ENCODE peak calls at places on chromosomes 2 and 18, in five cellular contexts. X is suprapubic skin, M is ovary, R is sigmoid colon, B is A549. C is an unnamed sample.

GRCh38 chr2:222290691-222291484 is 7.9 kb downstream of the PAX3 start:
- DNase-seq in X (no peak), M (no peak), R (no peak), B (peak), C (no peak)

GRCh38 chr2:130824492-130825061 is 12.1 kb upstream of the ARHGEF4 start:
- DNase-seq in X (no peak), M (no peak), R (no peak), B (peak), C (no peak)

GRCh38 chr2:31363956-31364750 is 50.4 kb downstream of the XDH start:
- DNase-seq in X (no peak), M (no peak), R (no peak), B (no peak), C (no peak)

GRCh38 chr18:58225101-58225500 is 181.1 kb downstream of the NEDD4L start:
- DNase-seq in X (no peak), M (no peak), R (no peak), B (no peak), C (no peak)

GRCh38 chr2:105644174-105644980 is 100.3 kb upstream of the NCK2 start:
- DNase-seq in X (no peak), M (no peak), R (no peak), B (peak), C (no peak)

GRCh38 chr18:79791141-79791972 is 6.4 kb upstream of the KCNG2 start:
- DNase-seq in X (no peak), M (no peak), R (peak), B (peak), C (peak)

GRCh38 chr2:15673919-15674636 is 82.4 kb downstream of the DDX1 start:
- DNase-seq in X (no peak), M (no peak), R (no peak), B (no peak), C (no peak)

GRCh38 chr2:237617305-237617982 is 9.9 kb upstream of the LRRFIP1 start:
- DNase-seq in X (no peak), M (no peak), R (no peak), B (no peak), C (no peak)

GRCh38 chr2:181123798-181124217 is 143.4 kb downstream of the UBE2E3 start:
- DNase-seq in X (no peak), M (no peak), R (no peak), B (no peak), C (peak)

GRCh38 chr18:1542230-1542774 is 637.6 kb downstream of the ADCYAP1 start:
- DNase-seq in X (no peak), M (no peak), R (no peak), B (no peak), C (no peak)

GRCh38 chr2:118670868-118671267 is 176.6 kb downstream of the EN1 start:
- DNase-seq in X (no peak), M (no peak), R (no peak), B (no peak), C (no peak)

GRCh38 chr2:176924909-176925548 is 287.6 kb upstream of the HNRNPA3 start:
- DNase-seq in X (no peak), M (no peak), R (no peak), B (no peak), C (no peak)

GRCh38 chr2:234444242-234444641 is 52.6 kb downstream of the ARL4C start:
- DNase-seq in X (no peak), M (no peak), R (no peak), B (no peak), C (no peak)

GRCh38 chr2:22485456-22485855 is 899.5 kb upstream of the KLHL29 start:
- DNase-seq in X (no peak), M (no peak), R (no peak), B (no peak), C (no peak)

GRCh38 chr18:22063077-22063476 is 106.3 kb upstream of the GATA6 start:
- DNase-seq in X (no peak), M (no peak), R (no peak), B (no peak), C (no peak)

GRCh38 chr2:240868286-240869108 is at the start of gene AGXT:
- DNase-seq in X (no peak), M (no peak), R (peak), B (no peak), C (peak)

GRCh38 chr2:205766765-205767359 is 84.6 kb downstream of the NRP2 start:
- DNase-seq in X (no peak), M (peak), R (peak), B (peak), C (peak)

GRCh38 chr2:114507744-114508143 is 65.3 kb downstream of the DPP10 start:
- DNase-seq in X (no peak), M (no peak), R (no peak), B (no peak), C (no peak)

GRCh38 chr2:131146255-131146654 is 41.1 kb downstream of the PLEKHB2 start:
- DNase-seq in X (no peak), M (no peak), R (no peak), B (no peak), C (no peak)

GRCh38 chr2:20173496-20174402 is 51.2 kb downstream of the SDC1 start:
- DNase-seq in X (no peak), M (no peak), R (no peak), B (no peak), C (no peak)

GRCh38 chr18:45228989-45229388 is 386.3 kb upstream of the SLC14A2 start:
- DNase-seq in X (no peak), M (no peak), R (no peak), B (no peak), C (no peak)

GRCh38 chr2:42569116-42569711 is 782 bp downstream of the MTA3 start:
- DNase-seq in X (peak), M (peak), R (peak), B (peak), C (peak)

GRCh38 chr2:112301171-112301584 is 25.8 kb downstream of the ZC3H6 start:
- DNase-seq in X (no peak), M (no peak), R (no peak), B (no peak), C (no peak)

GRCh38 chr2:106085441-106085911 is 108.6 kb downstream of the UXS1 start:
- DNase-seq in X (no peak), M (no peak), R (no peak), B (peak), C (peak)

GRCh38 chr18:38487521-38487920 is 921.9 kb upstream of the CELF4 start:
- DNase-seq in X (no peak), M (no peak), R (no peak), B (no peak), C (no peak)

GRCh38 chr2:202164409-202164808 is 74.0 kb downstream of the SUMO1 start:
- DNase-seq in X (no peak), M (no peak), R (no peak), B (no peak), C (no peak)

GRCh38 chr2:163701399-163702195 is 34.2 kb downstream of the FIGN start:
- DNase-seq in X (no peak), M (no peak), R (no peak), B (no peak), C (no peak)

GRCh38 chr2:163697846-163698637 is 37.8 kb downstream of the FIGN start:
- DNase-seq in X (no peak), M (no peak), R (no peak), B (no peak), C (no peak)

GRCh38 chr2:163697429-163697828 is 38.4 kb downstream of the FIGN start:
- DNase-seq in X (no peak), M (no peak), R (no peak), B (no peak), C (no peak)

GRCh38 chr2:163703386-163703785 is 32.4 kb downstream of the FIGN start:
- DNase-seq in X (no peak), M (no peak), R (no peak), B (no peak), C (no peak)

GRCh38 chr2:163698857-163699256 is 37.0 kb downstream of the FIGN start:
- DNase-seq in X (no peak), M (no peak), R (no peak), B (no peak), C (no peak)
- TF ChIP-seq EP300 in X (no peak), M (no peak), R (no peak), B (no peak), C (no peak)

GRCh38 chr2:174430066-174430465 is 34.5 kb downstream of the SCRN3 start:
- DNase-seq in X (no peak), M (no peak), R (no peak), B (no peak), C (no peak)
- TF ChIP-seq EP300 in X (no peak), M (no peak), R (no peak), B (no peak), C (no peak)

DNA sequence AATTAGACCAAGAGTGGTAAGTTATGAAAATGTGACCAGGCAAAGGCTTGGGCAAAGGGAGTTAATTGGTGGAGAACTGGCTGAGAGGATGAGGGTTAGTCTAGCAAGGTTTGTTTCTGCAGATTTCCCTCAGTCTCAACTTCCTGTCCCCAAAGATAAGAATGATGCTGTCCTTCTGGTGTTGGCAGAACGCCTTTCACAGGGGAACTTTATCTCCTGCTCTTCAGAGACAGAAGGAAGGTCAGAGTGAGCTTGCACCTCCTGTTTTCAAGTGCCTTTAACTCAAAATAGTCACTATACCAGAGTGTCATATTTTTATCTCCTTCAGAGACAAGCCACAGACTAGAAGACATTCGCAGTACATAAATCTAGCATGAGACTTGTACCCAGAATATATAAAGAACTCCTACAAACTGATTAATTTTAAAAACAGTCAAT is 95.7 kb downstream of the TEX51 start:
- DNase-seq in X (no peak), M (no peak), R (no peak), B (no peak), C (no peak)
- TF ChIP-seq EP300 in X (no peak), M (no peak), R (no peak), B (no peak), C (no peak)

DNA sequence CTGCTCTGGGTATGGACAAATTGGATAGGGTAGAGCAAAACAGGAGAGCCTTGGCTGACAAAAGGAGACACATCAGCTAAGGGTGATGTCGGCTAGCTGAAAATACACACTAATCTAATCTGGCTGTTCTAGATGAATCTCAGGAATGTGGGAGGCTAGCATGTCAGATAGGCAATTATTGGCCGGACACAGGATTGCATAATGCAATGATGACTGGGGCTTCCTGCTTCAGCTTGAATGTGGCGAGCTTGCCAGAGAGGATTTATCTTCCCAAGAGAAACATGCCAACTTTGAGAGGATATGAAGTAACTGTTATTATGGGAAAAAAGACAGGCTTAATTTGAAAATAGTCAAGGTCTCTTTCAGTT is 102.3 kb downstream of the TRIB2 start:
- DNase-seq in X (peak), M (peak), R (peak), B (no peak), C (peak)
- TF ChIP-seq EP300 in X (no peak), M (peak), R (peak), B (no peak), C (peak)